ENCODE peak calls at places on chromosomes 13 and 19, in six cellular contexts. One of them, this sample, is unnamed.

GRCh38 chr19:16883518-16883917 is 5.3 kb upstream of the F2RL3 start:
- DNase-seq in H9: no peak
- DNase-seq in IMR-90: no peak
- DNase-seq in neuronal stem cell: no peak
- DNase-seq in trophoblast cell: no peak
- DNase-seq in H1: no peak
- DNase-seq in this sample: no peak

GRCh38 chr19:15815306-15815705 is at the start of gene OR10H1:
- DNase-seq in trophoblast cell: peak
- DNase-seq in H9: no peak
- DNase-seq in neuronal stem cell: no peak
- DNase-seq in H1: no peak
- DNase-seq in IMR-90: no peak
- DNase-seq in this sample: no peak

GRCh38 chr19:5926641-5927438 is 12.8 kb downstream of the CAPS start:
- DNase-seq in IMR-90: no peak
- DNase-seq in neuronal stem cell: no peak
- DNase-seq in H1: no peak
- DNase-seq in trophoblast cell: peak
- DNase-seq in H9: no peak
- DNase-seq in this sample: peak

GRCh38 chr19:39430675-39431593 is 4.8 kb downstream of the RPS16 start:
- DNase-seq in trophoblast cell: peak
- DNase-seq in H9: peak
- DNase-seq in IMR-90: peak
- DNase-seq in neuronal stem cell: no peak
- DNase-seq in H1: no peak
- DNase-seq in this sample: peak

GRCh38 chr13:22210134-22210930 is 539.5 kb downstream of the FGF9 start:
- DNase-seq in trophoblast cell: no peak
- DNase-seq in H1: no peak
- DNase-seq in H9: peak
- DNase-seq in IMR-90: no peak
- DNase-seq in neuronal stem cell: no peak
- DNase-seq in this sample: no peak

GRCh38 chr19:10625003-10625761 is at the start of gene SLC44A2:
- DNase-seq in trophoblast cell: peak
- DNase-seq in IMR-90: peak
- DNase-seq in H9: peak
- DNase-seq in neuronal stem cell: peak
- DNase-seq in H1: no peak
- DNase-seq in this sample: peak

GRCh38 chr13:60169239-60170031 is 5.7 kb upstream of the DIAPH3 start:
- DNase-seq in neuronal stem cell: no peak
- DNase-seq in IMR-90: no peak
- DNase-seq in H9: no peak
- DNase-seq in trophoblast cell: no peak
- DNase-seq in H1: no peak
- DNase-seq in this sample: no peak

GRCh38 chr19:12685831-12686230 is 2.0 kb upstream of the GNG14 start:
- DNase-seq in H1: no peak
- DNase-seq in neuronal stem cell: no peak
- DNase-seq in trophoblast cell: no peak
- DNase-seq in IMR-90: no peak
- DNase-seq in H9: no peak
- DNase-seq in this sample: no peak

GRCh38 chr19:8321760-8322637 is 703 bp downstream of the RPS28 start:
- DNase-seq in H1: no peak
- DNase-seq in IMR-90: no peak
- DNase-seq in neuronal stem cell: no peak
- DNase-seq in trophoblast cell: peak
- DNase-seq in H9: no peak
- DNase-seq in this sample: peak
- H3K4ac ChIP-seq in H1: peak
- H3K4ac ChIP-seq in IMR-90: peak
- H3K4ac ChIP-seq in neuronal stem cell: no peak
- H3K4ac ChIP-seq in trophoblast cell: peak
- H3K4ac ChIP-seq in H9: no peak
- H3K4ac ChIP-seq in this sample: peak

GRCh38 chr19:29519931-29520330 is 5.9 kb upstream of the VSTM2B start:
- DNase-seq in H1: no peak
- DNase-seq in IMR-90: no peak
- DNase-seq in trophoblast cell: no peak
- DNase-seq in neuronal stem cell: no peak
- DNase-seq in H9: no peak
- DNase-seq in this sample: no peak

GRCh38 chr19:29520390-29520789 is 5.4 kb upstream of the VSTM2B start:
- DNase-seq in neuronal stem cell: no peak
- DNase-seq in H1: no peak
- DNase-seq in IMR-90: no peak
- DNase-seq in trophoblast cell: no peak
- DNase-seq in H9: no peak
- DNase-seq in this sample: no peak

GRCh38 chr19:29517946-29518345 is 7.8 kb upstream of the VSTM2B start:
- DNase-seq in trophoblast cell: no peak
- DNase-seq in neuronal stem cell: no peak
- DNase-seq in H9: no peak
- DNase-seq in IMR-90: no peak
- DNase-seq in H1: no peak
- DNase-seq in this sample: no peak

GRCh38 chr19:29517412-29517811 is 8.4 kb upstream of the VSTM2B start:
- DNase-seq in neuronal stem cell: no peak
- DNase-seq in H9: no peak
- DNase-seq in IMR-90: no peak
- DNase-seq in H1: no peak
- DNase-seq in trophoblast cell: no peak
- DNase-seq in this sample: no peak

GRCh38 chr19:29519146-29519545 is 6.6 kb upstream of the VSTM2B start:
- DNase-seq in H9: no peak
- DNase-seq in H1: no peak
- DNase-seq in neuronal stem cell: no peak
- DNase-seq in trophoblast cell: no peak
- DNase-seq in IMR-90: no peak
- DNase-seq in this sample: no peak
- H4K8ac ChIP-seq in H9: no peak
- H4K8ac ChIP-seq in H1: no peak
- H4K8ac ChIP-seq in neuronal stem cell: no peak
- H4K8ac ChIP-seq in trophoblast cell: no peak
- H4K8ac ChIP-seq in IMR-90: no peak
- H4K8ac ChIP-seq in this sample: no peak

GRCh38 chr13:107301724-107302374 is 733.9 kb upstream of the ARGLU1 start:
- DNase-seq in H9: peak
- DNase-seq in trophoblast cell: no peak
- DNase-seq in H1: no peak
- DNase-seq in neuronal stem cell: peak
- DNase-seq in IMR-90: no peak
- DNase-seq in this sample: peak
- H3K14ac ChIP-seq in H9: no peak
- H3K14ac ChIP-seq in trophoblast cell: no peak
- H3K14ac ChIP-seq in H1: no peak
- H3K14ac ChIP-seq in neuronal stem cell: no peak
- H3K14ac ChIP-seq in IMR-90: no peak
- H3K14ac ChIP-seq in this sample: no peak

DNA sequence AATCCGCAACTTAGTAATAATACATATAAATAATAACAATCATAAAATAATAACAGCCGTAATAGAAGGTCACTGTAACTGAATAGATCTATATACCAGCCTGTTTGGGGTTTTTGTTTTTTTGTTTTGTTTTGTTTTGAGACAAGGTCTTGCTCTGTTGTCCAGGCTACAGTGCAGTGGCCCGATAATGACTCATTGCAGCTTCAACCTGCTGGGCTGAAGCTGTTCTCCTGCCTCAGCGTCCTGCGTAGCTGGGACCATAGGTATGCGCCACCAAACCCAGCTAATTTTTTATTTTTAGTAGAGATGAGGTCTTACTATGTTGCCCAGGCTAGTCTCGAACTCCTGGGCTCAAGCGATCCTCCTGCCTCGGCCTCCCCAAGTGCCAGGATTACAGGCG is 950 bp downstream of the IGSF23 start:
- DNase-seq in H1: no peak
- DNase-seq in H9: no peak
- DNase-seq in neuronal stem cell: no peak
- DNase-seq in IMR-90: no peak
- DNase-seq in trophoblast cell: peak
- DNase-seq in this sample: no peak
- H3K4ac ChIP-seq in H1: no peak
- H3K4ac ChIP-seq in H9: no peak
- H3K4ac ChIP-seq in neuronal stem cell: no peak
- H3K4ac ChIP-seq in IMR-90: no peak
- H3K4ac ChIP-seq in trophoblast cell: no peak
- H3K4ac ChIP-seq in this sample: no peak

DNA sequence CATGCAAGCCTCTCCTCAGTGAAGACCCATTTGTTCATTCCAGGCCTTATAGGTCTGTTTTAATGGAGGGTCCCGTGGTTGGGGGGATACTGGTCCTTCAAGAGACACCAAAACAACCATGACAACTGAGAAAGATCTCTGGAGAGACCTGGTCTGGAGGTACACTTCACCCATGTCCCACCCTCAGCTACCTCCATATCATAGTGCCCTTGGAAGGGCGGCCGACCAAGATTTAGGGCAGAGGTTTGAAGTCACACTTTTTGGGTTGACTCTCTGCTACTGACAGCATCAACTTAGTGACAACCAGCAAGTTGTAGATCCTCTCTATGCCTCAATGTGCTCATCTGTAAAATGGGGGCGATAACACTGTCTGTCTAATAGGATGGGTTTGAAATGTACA is 177.3 kb downstream of the TSHZ3 start:
- DNase-seq in trophoblast cell: no peak
- DNase-seq in H9: peak
- DNase-seq in H1: no peak
- DNase-seq in IMR-90: no peak
- DNase-seq in neuronal stem cell: no peak
- DNase-seq in this sample: no peak
- H4K8ac ChIP-seq in trophoblast cell: no peak
- H4K8ac ChIP-seq in H9: no peak
- H4K8ac ChIP-seq in H1: no peak
- H4K8ac ChIP-seq in IMR-90: no peak
- H4K8ac ChIP-seq in neuronal stem cell: no peak
- H4K8ac ChIP-seq in this sample: no peak

GRCh38 chr13:24392972-24393371 is 83.6 kb downstream of the C1QTNF9 start:
- DNase-seq in neuronal stem cell: no peak
- DNase-seq in IMR-90: no peak
- DNase-seq in trophoblast cell: no peak
- DNase-seq in H1: no peak
- DNase-seq in H9: no peak
- DNase-seq in this sample: no peak

GRCh38 chr13:24381539-24382265 is 72.3 kb downstream of the C1QTNF9 start:
- DNase-seq in H9: no peak
- DNase-seq in H1: no peak
- DNase-seq in neuronal stem cell: no peak
- DNase-seq in trophoblast cell: no peak
- DNase-seq in IMR-90: peak
- DNase-seq in this sample: no peak

GRCh38 chr13:24385902-24386301 is 76.5 kb downstream of the C1QTNF9 start:
- DNase-seq in trophoblast cell: no peak
- DNase-seq in neuronal stem cell: no peak
- DNase-seq in IMR-90: no peak
- DNase-seq in H9: no peak
- DNase-seq in H1: no peak
- DNase-seq in this sample: no peak

GRCh38 chr13:24389506-24389905 is 80.1 kb downstream of the C1QTNF9 start:
- DNase-seq in neuronal stem cell: no peak
- DNase-seq in H9: no peak
- DNase-seq in H1: no peak
- DNase-seq in trophoblast cell: no peak
- DNase-seq in IMR-90: no peak
- DNase-seq in this sample: no peak

GRCh38 chr13:24386816-24387708 is 77.7 kb downstream of the C1QTNF9 start:
- DNase-seq in H9: no peak
- DNase-seq in neuronal stem cell: no peak
- DNase-seq in H1: no peak
- DNase-seq in IMR-90: no peak
- DNase-seq in trophoblast cell: no peak
- DNase-seq in this sample: no peak
- H3K14ac ChIP-seq in H9: no peak
- H3K14ac ChIP-seq in neuronal stem cell: no peak
- H3K14ac ChIP-seq in H1: no peak
- H3K14ac ChIP-seq in IMR-90: no peak
- H3K14ac ChIP-seq in trophoblast cell: no peak
- H3K14ac ChIP-seq in this sample: no peak

GRCh38 chr19:45403781-45404556 is 900 bp downstream of the PPP1R13L start:
- DNase-seq in H9: peak
- DNase-seq in H1: no peak
- DNase-seq in trophoblast cell: peak
- DNase-seq in neuronal stem cell: no peak
- DNase-seq in IMR-90: no peak
- DNase-seq in this sample: peak

GRCh38 chr19:45402469-45403070 is 2.3 kb downstream of the PPP1R13L start:
- DNase-seq in neuronal stem cell: no peak
- DNase-seq in H9: peak
- DNase-seq in H1: no peak
- DNase-seq in IMR-90: no peak
- DNase-seq in trophoblast cell: peak
- DNase-seq in this sample: peak

GRCh38 chr19:45404557-45405434 is at the start of gene PPP1R13L:
- DNase-seq in H9: peak
- DNase-seq in trophoblast cell: peak
- DNase-seq in neuronal stem cell: no peak
- DNase-seq in H1: no peak
- DNase-seq in IMR-90: peak
- DNase-seq in this sample: no peak

GRCh38 chr19:45401815-45402468 is 2.9 kb downstream of the PPP1R13L start:
- DNase-seq in IMR-90: no peak
- DNase-seq in H9: no peak
- DNase-seq in trophoblast cell: no peak
- DNase-seq in H1: no peak
- DNase-seq in neuronal stem cell: no peak
- DNase-seq in this sample: no peak

DNA sequence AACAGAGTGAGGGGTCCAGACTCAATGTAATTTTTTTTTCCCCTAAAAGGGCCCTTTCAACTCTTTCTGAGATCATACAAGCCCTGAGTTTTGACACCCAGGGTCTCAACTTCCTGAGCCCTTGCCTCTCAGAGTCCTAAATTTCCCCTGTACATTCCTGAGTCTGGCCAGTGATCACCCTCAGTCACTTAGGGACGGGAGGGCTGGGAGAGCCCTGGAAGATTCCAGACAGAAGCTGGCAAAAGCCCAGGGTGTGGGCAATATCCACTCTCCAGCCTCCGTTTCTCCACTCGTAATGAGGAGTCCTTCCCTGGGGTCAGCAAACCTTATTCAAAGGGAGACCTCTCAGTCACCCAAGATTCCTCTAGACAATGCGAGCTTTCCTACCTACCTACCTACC is 1.6 kb downstream of the PPP1R13L start:
- DNase-seq in H1: no peak
- DNase-seq in trophoblast cell: peak
- DNase-seq in IMR-90: no peak
- DNase-seq in neuronal stem cell: no peak
- DNase-seq in H9: no peak
- DNase-seq in this sample: no peak
- H3K4ac ChIP-seq in H1: no peak
- H3K4ac ChIP-seq in trophoblast cell: peak
- H3K4ac ChIP-seq in IMR-90: peak
- H3K4ac ChIP-seq in neuronal stem cell: no peak
- H3K4ac ChIP-seq in H9: no peak
- H3K4ac ChIP-seq in this sample: no peak

This sample was measured in mesenchymal stem cell.